ENCODE peak calls at places on chromosomes 3 and 15, in six cellular contexts. Z, Q, B, L, Y and C are unnamed samples.

GRCh38 chr3:75655501-75655904 is 8.6 kb upstream of the FRG2C start:
- DNase-seq in Z (no peak), Q (no peak), B (no peak), L (no peak), Y (no peak), C (no peak)

GRCh38 chr3:126342991-126343661 is 14.1 kb downstream of the KLF15 start:
- DNase-seq in Z (no peak), Q (no peak), B (no peak), L (peak), Y (no peak), C (no peak)

GRCh38 chr15:90016721-90017120 is 15.6 kb downstream of the ZNF710 start:
- DNase-seq in Z (no peak), Q (no peak), B (no peak), L (peak), Y (no peak), C (no peak)

GRCh38 chr3:13705051-13705450 is 156.1 kb downstream of the FBLN2 start:
- DNase-seq in Z (no peak), Q (no peak), B (no peak), L (no peak), Y (no peak), C (no peak)

GRCh38 chr3:21835266-21835665 is 84.3 kb upstream of the ZNF385D start:
- DNase-seq in Z (no peak), Q (no peak), B (no peak), L (no peak), Y (peak), C (no peak)

GRCh38 chr3:38720465-38720864 is 71.0 kb upstream of the SCN5A start:
- DNase-seq in Z (no peak), Q (no peak), B (no peak), L (no peak), Y (no peak), C (no peak)

GRCh38 chr3:43073116-43073835 is 32.6 kb downstream of the POMGNT2 start:
- DNase-seq in Z (no peak), Q (no peak), B (no peak), L (no peak), Y (no peak), C (no peak)

GRCh38 chr3:126655887-126656286 is 963 bp upstream of the TXNRD3 start:
- DNase-seq in Z (no peak), Q (no peak), B (no peak), L (no peak), Y (no peak), C (no peak)

GRCh38 chr3:44029100-44029499 is 212.6 kb upstream of the TOPAZ1 start:
- DNase-seq in Z (no peak), Q (no peak), B (no peak), L (no peak), Y (no peak), C (no peak)

GRCh38 chr15:101617390-101617965 is 34.7 kb downstream of the TM2D3 start:
- DNase-seq in Z (no peak), Q (no peak), B (no peak), L (no peak), Y (no peak), C (no peak)

GRCh38 chr15:64693134-64693533 is 82.3 kb downstream of the RBPMS2 start:
- DNase-seq in Z (peak), Q (no peak), B (no peak), L (peak), Y (peak), C (no peak)

GRCh38 chr3:42690191-42690590 is 4.9 kb downstream of the KLHL40 start:
- DNase-seq in Z (no peak), Q (no peak), B (no peak), L (no peak), Y (no peak), C (no peak)

GRCh38 chr3:104578558-104578957 is 788.2 kb upstream of the ALCAM start:
- DNase-seq in Z (no peak), Q (no peak), B (no peak), L (no peak), Y (no peak), C (no peak)

GRCh38 chr3:101779808-101780366 is 876 bp downstream of the NXPE3 start:
- DNase-seq in Z (no peak), Q (no peak), B (no peak), L (no peak), Y (no peak), C (no peak)

GRCh38 chr3:49813497-49814174 is at the start of gene UBA7:
- DNase-seq in Z (peak), Q (peak), B (peak), L (peak), Y (peak), C (peak)

GRCh38 chr3:140911822-140912221 is 29.8 kb upstream of the SLC25A36 start:
- DNase-seq in Z (no peak), Q (no peak), B (no peak), L (no peak), Y (no peak), C (no peak)